ENCODE peak calls at places on chromosomes 7 and 10, in eight cellular contexts. V, W, K, J, L, U, B and F are unnamed samples. For H3K4me1, the result is how much of the 10 kb centered on the place peaks cover.

GRCh38 chr7:28354601-28355062 is 57.7 kb upstream of the CREB5 start:
- DNase-seq in V (no peak), W (peak), K (no peak), J (no peak), L (peak), U (peak), B (peak), F (no peak)

GRCh38 chr10:6386960-6387359 is 184.2 kb downstream of the PFKFB3 start:
- DNase-seq in V (no peak), W (no peak), K (no peak), J (no peak), L (no peak), U (no peak), B (no peak), F (no peak)

GRCh38 chr10:43199684-43200537 is 61.7 kb downstream of the CSGALNACT2 start:
- DNase-seq in V (no peak), W (no peak), K (no peak), J (no peak), L (no peak), U (no peak), B (no peak), F (no peak)

GRCh38 chr10:119203006-119203405 is 4.4 kb upstream of the GRK5 start:
- DNase-seq in V (peak), W (no peak), K (no peak), J (no peak), L (no peak), U (peak), B (peak), F (no peak)

GRCh38 chr10:78754269-78755074 is 314.3 kb upstream of the ZMIZ1 start:
- DNase-seq in V (no peak), W (no peak), K (no peak), J (no peak), L (no peak), U (peak), B (no peak), F (peak)

GRCh38 chr10:129916506-129916995 is 47.5 kb downstream of the EBF3 start:
- DNase-seq in V (peak), W (no peak), K (no peak), J (no peak), L (no peak), U (no peak), B (no peak), F (no peak)

GRCh38 chr10:78889536-78890063 is 179.2 kb upstream of the ZMIZ1 start:
- DNase-seq in V (no peak), W (no peak), K (no peak), J (no peak), L (no peak), U (no peak), B (no peak), F (no peak)

GRCh38 chr10:122646511-122647382 is 52.9 kb downstream of the C10orf120 start:
- DNase-seq in V (no peak), W (no peak), K (no peak), J (no peak), L (no peak), U (no peak), B (no peak), F (no peak)

GRCh38 chr10:118501637-118502440 is 93.6 kb downstream of the PRLHR start:
- DNase-seq in V (no peak), W (no peak), K (no peak), J (no peak), L (peak), U (peak), B (peak), F (no peak)

GRCh38 chr10:124677291-124677690 is 66.9 kb downstream of the FAM53B start:
- DNase-seq in V (no peak), W (no peak), K (no peak), J (no peak), L (no peak), U (no peak), B (no peak), F (no peak)
- H3K4me1 ChIP-seq in V (under half), W (under half), K (half or more), J (under half), L (under half), U (half or more), B (under half), F (under half)

DNA sequence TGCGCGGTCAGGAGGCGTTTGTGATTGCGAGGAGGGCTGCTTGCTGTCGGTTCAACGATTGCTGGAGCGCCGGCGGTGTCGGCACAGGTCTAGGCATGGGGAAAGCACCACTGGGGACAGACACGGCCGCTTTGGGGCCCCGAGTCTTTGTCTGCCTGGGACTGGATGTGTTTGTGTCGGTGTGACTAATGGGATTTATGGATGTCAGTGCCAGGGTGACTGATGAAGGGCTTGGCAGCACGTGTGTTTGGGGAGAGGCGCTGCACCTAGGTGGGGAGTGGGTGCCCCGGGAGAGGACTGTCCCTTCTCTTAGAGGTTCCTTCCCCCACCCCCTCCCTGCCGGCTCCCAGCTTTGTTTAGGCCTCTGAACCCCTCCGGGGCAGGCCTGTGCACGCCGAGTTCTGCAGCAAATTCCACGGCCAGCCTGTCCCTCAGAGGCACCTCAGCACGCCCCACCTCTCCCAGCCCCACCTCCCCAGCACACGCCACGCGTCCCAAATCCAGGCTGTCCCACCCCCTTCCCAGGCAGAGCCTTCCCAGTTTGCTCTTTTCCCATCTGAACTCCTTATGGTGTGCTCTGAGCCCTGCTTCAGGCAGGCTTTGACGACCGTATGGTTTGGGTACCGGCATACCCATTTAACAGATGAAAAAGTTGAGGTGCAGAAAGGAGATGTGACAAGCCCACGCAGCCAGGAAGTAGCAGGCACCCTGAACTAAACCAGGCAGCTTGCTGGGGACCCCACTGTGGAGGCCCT is 6.4 kb upstream of the TNRC18 start:
- DNase-seq in V (peak), W (peak), K (no peak), J (no peak), L (no peak), U (peak), B (peak), F (peak)
- H3K4me3 ChIP-seq in V (no peak), W (no peak), K (no peak), J (peak), L (no peak), U (peak), B (peak), F (peak)

GRCh38 chr7:154864531-154864908 is 138.4 kb downstream of the PAXIP1 start:
- DNase-seq in V (no peak), W (no peak), K (no peak), J (no peak), L (no peak), U (no peak), B (no peak), F (no peak)
- H3K4me1 ChIP-seq in V (under half), W (under half), K (under half), J (under half), L (under half), U (under half), B (under half), F (under half)

GRCh38 chr10:110226555-110226925 is 19.1 kb downstream of the MXI1 start:
- DNase-seq in V (peak), W (peak), K (peak), J (peak), L (peak), U (peak), B (peak), F (peak)
- H3K4me3 ChIP-seq in V (peak), W (peak), K (no peak), J (no peak), L (peak), U (peak), B (peak), F (peak)

GRCh38 chr10:31358688-31359330 is 39.8 kb downstream of the ZEB1 start:
- DNase-seq in V (no peak), W (no peak), K (no peak), J (no peak), L (no peak), U (peak), B (no peak), F (no peak)
- H3K4me1 ChIP-seq in V (under half), W (under half), K (under half), J (under half), L (under half), U (half or more), B (under half), F (under half)

GRCh38 chr7:155590215-155591023 is 44.1 kb upstream of the CNPY1 start:
- DNase-seq in V (peak), W (peak), K (no peak), J (peak), L (no peak), U (no peak), B (no peak), F (no peak)
- H3K4me3 ChIP-seq in V (no peak), W (no peak), K (no peak), J (no peak), L (no peak), U (no peak), B (no peak), F (no peak)

GRCh38 chr10:102313221-102313896 is 68.0 kb downstream of the GBF1 start:
- DNase-seq in V (no peak), W (no peak), K (no peak), J (no peak), L (no peak), U (no peak), B (no peak), F (peak)
- H3K4me1 ChIP-seq in V (under half), W (under half), K (under half), J (under half), L (under half), U (under half), B (under half), F (under half)

DNA sequence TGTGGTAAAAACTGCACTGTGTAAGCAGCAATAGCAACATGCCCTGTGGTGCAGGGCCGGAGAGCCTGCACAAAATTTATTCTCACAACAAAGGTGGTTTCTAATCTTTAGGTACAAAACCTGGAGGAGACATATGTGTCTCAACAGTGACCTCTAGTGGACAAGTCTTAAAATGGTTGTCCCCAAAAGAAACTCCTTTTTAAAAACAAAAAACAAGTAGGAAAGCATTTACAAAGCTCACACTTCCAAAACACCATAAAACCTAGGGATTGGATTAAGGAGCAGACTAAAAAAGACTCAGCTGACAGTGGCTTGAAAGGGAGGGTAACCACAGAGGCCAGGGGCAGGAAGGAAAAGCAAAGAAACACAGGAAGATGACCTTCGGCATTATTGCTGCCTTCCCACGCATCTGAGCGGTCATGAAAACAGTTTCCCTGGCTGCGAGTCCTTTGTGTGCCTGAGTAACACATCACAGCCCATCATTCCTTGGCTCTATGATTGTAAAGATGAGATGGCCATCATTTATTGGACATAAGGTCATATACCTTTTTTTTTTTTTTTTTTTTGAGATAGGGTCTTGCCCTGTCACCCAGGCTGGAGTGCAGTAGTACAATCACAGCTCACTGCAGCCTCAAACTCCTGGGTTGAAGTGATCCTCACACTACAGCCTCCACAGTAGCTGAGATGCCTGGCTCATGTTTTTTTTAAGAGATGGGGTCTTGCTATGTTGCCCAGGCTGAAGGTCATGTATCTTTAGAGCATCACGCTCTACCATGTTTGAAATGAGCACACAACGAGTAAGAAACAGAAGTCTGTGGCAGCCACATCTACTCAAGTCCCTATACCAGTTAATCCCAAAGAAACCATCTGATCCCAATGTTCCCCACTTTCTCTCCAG is 39.5 kb downstream of the RSU1 start:
- DNase-seq in V (no peak), W (no peak), K (peak), J (peak), L (peak), U (peak), B (peak), F (peak)
- H3K4me3 ChIP-seq in V (no peak), W (no peak), K (no peak), J (no peak), L (no peak), U (peak), B (no peak), F (no peak)

DNA sequence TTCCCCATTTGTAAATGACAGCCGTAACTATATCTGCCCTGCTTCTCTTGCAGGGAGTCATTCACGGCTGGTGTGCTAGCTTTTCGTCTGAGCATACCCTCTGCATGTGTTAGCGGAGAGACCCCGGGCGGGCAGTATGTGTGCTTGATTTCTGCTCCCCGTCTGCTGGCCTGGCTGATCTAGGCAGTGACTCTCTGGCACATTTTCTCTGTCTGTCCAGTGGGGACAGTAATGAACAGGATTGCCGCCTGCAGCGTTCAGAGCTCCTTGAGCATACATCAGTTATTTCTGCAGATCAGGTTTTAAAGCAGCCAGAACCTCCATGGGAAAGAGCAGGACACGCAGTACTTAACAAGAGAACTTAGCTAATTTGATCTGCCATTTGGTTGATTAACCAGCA is 242.5 kb downstream of the CELF2 start:
- DNase-seq in V (no peak), W (no peak), K (no peak), J (no peak), L (no peak), U (no peak), B (no peak), F (no peak)
- H3K4me1 ChIP-seq in V (under half), W (under half), K (under half), J (under half), L (under half), U (under half), B (under half), F (under half)